ENCODE peak calls at places on chromosomes 3 and 15, in four cellular contexts. S, F, Z and M are unnamed samples.

GRCh38 chr3:65893631-65894030 is 145.1 kb downstream of the MAGI1 start:
- DNase-seq in S (no peak), Z (no peak), F (no peak), M (no peak)

GRCh38 chr3:10703875-10704274 is 112.2 kb upstream of the SLC6A11 start:
- DNase-seq in S (no peak), F (no peak), Z (no peak), M (no peak)

GRCh38 chr3:107911337-107912000 is 179.4 kb downstream of the CD47 start:
- DNase-seq in F (no peak), Z (no peak), S (no peak), M (no peak)

GRCh38 chr3:42036483-42036823 is 54.7 kb upstream of the TRAK1 start:
- DNase-seq in F (peak), S (no peak), Z (peak), M (no peak)

GRCh38 chr15:68885070-68885469 is 45.3 kb upstream of the SPESP1 start:
- DNase-seq in S (no peak), F (peak), Z (no peak), M (no peak)

GRCh38 chr3:160018959-160019358 is 30.3 kb downstream of the IL12A start:
- DNase-seq in S (no peak), Z (no peak), F (no peak), M (no peak)

GRCh38 chr15:44130778-44131177 is 64.3 kb downstream of the FRMD5 start:
- DNase-seq in Z (no peak), S (no peak), F (no peak), M (no peak)

GRCh38 chr3:108477511-108478147 is 32.8 kb downstream of the MYH15 start:
- DNase-seq in S (peak), F (peak), Z (peak), M (peak)

GRCh38 chr3:194928831-194929594 is 243.3 kb downstream of the FAM43A start:
- DNase-seq in S (no peak), Z (peak), F (no peak), M (no peak)

GRCh38 chr3:45670995-45671394 is 18.2 kb upstream of the SACM1L start:
- DNase-seq in S (no peak), Z (no peak), F (peak), M (no peak)

GRCh38 chr3:72891053-72891855 is 3.4 kb downstream of the GXYLT2 start:
- DNase-seq in Z (no peak), S (no peak), F (peak), M (no peak)

GRCh38 chr3:48656061-48656840 is 6.4 kb downstream of the CELSR3 start:
- DNase-seq in Z (peak), S (peak), F (peak), M (no peak)

GRCh38 chr3:37590328-37591079 is 271.2 kb upstream of the CTDSPL start:
- DNase-seq in S (no peak), F (peak), Z (peak), M (peak)

GRCh38 chr3:149623819-149624218 is 34.0 kb downstream of the WWTR1 start:
- DNase-seq in F (no peak), Z (no peak), S (no peak), M (no peak)

GRCh38 chr3:159322322-159322939 is 520.6 kb downstream of the MFSD1 start:
- DNase-seq in F (peak), S (no peak), Z (no peak), M (peak)

GRCh38 chr3:136778865-136779264 is 26.7 kb upstream of the STAG1 start:
- DNase-seq in F (no peak), S (no peak), Z (no peak), M (no peak)

GRCh38 chr15:100918690-100919480 is at the start of gene LRRK1:
- DNase-seq in Z (peak), F (no peak), S (no peak), M (peak)

GRCh38 chr3:170322501-170323328 is 34.8 kb upstream of the SKIL start:
- DNase-seq in Z (no peak), S (no peak), F (no peak), M (no peak)

GRCh38 chr3:4797201-4797600 is 182.0 kb upstream of the BHLHE40 start:
- DNase-seq in S (no peak), F (no peak), Z (no peak), M (no peak)

GRCh38 chr3:143529018-143529478 is 319.2 kb downstream of the SLC9A9 start:
- DNase-seq in Z (no peak), F (peak), S (no peak), M (no peak)